ENCODE peak calls at places on chromosomes 5 and 9, in four cellular contexts. D, C, R and P are unnamed samples.
A peak's percentile ranks its signal among the peaks of the same experiment; 100 is the strongest.

GRCh38 chr5:149002053-149002452 is 60.8 kb downstream of the SH3TC2 start:
- DNase-seq in R (no peak), C (no peak), D (peak; percentile 99), P (no peak)

GRCh38 chr5:154388842-154389241 is 57.0 kb upstream of the SAP30L start:
- DNase-seq in C (no peak), R (no peak), D (no peak), P (no peak)

GRCh38 chr9:16884952-16885513 is 14.6 kb upstream of the BNC2 start:
- DNase-seq in C (no peak), R (no peak), D (no peak), P (peak; percentile 16)

GRCh38 chr5:101860563-101860962 is 435.5 kb downstream of the SLCO4C1 start:
- DNase-seq in D (no peak), C (no peak), R (no peak), P (no peak)

GRCh38 chr5:172881691-172882370 is 47.8 kb downstream of the ERGIC1 start:
- DNase-seq in R (no peak), C (no peak), D (peak; percentile 92), P (peak; percentile 87)

GRCh38 chr5:2863133-2863532 is 111.7 kb upstream of the IRX2 start:
- DNase-seq in C (no peak), R (no peak), D (no peak), P (no peak)

GRCh38 chr5:56025303-56025885 is 30.6 kb upstream of the IL6ST start:
- DNase-seq in D (no peak), R (no peak), C (no peak), P (no peak)

GRCh38 chr9:33165263-33166151 is 1.6 kb downstream of the B4GALT1 start:
- DNase-seq in R (no peak), C (peak; percentile 48), D (no peak), P (peak; percentile 76)

GRCh38 chr5:90783460-90784333 is 225.1 kb downstream of the ADGRV1 start:
- DNase-seq in C (peak; percentile 52), D (peak; percentile 64), R (peak; percentile 24), P (peak; percentile 67)

GRCh38 chr9:93663877-93664548 is 87.6 kb downstream of the PHF2 start:
- DNase-seq in R (no peak), C (no peak), D (no peak), P (no peak)

GRCh38 chr5:39138182-39138487 is 63.9 kb upstream of the RICTOR start:
- DNase-seq in D (no peak), R (no peak), C (no peak), P (no peak)

DNA sequence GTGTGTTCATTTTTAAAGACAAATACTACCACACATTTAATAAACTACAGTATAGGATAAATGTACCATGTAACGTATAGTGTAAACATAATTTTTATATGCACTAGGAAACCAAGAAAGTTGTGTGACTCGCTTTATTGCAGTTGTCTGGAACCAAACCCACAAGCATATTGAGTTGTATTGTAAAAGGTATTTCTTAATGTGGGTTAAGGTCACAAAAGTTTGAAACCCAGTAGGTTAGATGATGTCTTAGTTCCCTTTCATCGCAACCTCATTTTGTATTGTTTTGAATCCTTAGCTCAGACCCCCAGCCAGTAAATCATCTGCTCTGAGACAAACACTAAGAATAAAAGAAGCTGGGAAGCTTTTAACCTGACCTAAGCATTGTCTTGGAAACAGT is 79.0 kb downstream of the TRIO start:
- DNase-seq in D (no peak), C (no peak), R (no peak), P (no peak)
- H3K4me1 ChIP-seq in D (peaks cover 27% of the 10 kb centered on the region), C (no peaks in the 10 kb centered on the region), R (peaks cover 30% of the 10 kb centered on the region), P (peaks cover 59% of the 10 kb centered on the region)

GRCh38 chr9:38036359-38037084 is 32.5 kb downstream of the SHB start:
- DNase-seq in D (peak; percentile 63), R (peak; percentile 65), C (no peak), P (peak; percentile 71)

GRCh38 chr9:38039090-38039906 is 29.7 kb downstream of the SHB start:
- DNase-seq in D (peak; percentile 72), R (no peak), C (no peak), P (no peak)

GRCh38 chr9:38035873-38036272 is 33.2 kb downstream of the SHB start:
- DNase-seq in C (no peak), R (no peak), D (peak; percentile 48), P (peak; percentile 65)

GRCh38 chr9:38038307-38039089 is 30.5 kb downstream of the SHB start:
- DNase-seq in D (no peak), R (no peak), C (no peak), P (no peak)

DNA sequence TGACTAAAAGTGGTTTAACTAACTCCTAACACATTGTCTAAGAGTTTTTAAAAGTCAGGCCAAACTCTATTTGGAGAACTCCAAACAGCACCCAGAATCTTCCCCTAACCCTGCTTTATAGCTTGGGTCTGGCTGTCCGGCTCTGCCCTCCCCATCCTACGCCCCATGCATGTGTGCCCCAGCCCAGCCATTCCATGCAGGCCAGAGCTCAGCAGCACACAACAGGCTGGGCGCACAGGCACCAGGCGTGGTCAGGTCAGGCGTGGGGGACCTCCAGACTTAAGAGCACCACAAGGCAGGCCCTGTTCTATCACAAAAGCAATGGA is 31.1 kb downstream of the SHB start:
- DNase-seq in R (no peak), D (no peak), C (no peak), P (no peak)
- H3K4me1 ChIP-seq in R (peaks cover 44% of the 10 kb centered on the region), D (peaks cover 53% of the 10 kb centered on the region), C (no peaks in the 10 kb centered on the region), P (peaks cover 15% of the 10 kb centered on the region)

DNA sequence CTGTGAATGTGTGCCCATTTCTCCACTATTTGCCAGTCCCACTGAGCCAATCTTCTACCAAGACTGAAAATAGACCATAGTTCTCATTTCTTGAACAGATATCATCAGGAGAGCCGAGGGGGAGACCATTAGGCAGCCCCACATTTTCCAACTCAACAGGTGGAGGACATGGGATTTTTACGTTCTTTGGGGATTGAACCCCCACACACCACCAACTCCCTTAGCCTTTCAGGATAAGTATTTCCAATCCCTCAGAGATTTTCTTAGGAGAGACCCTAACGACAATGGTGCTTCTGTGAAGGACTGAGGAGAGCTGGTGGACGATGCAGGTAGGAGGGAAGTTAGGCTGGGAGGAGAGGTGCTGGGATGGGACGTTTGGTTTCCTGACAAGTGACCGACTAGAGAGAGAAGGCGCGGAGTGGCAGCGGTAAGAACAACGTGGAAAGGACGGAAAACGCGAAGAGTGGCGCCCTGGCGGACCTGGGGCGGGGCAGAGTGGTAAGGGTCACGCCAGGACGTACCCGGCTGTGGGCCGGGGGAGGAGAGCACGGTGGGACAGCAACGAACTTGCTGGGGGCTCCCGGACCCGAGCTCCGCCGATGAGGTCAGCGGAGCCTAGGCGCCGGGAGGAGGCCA is 681 bp upstream of the CHSY3 start:
- DNase-seq in R (no peak), C (no peak), D (no peak), P (no peak)
- H3K4me1 ChIP-seq in R (peaks cover 5% of the 10 kb centered on the region), C (peaks cover 5% of the 10 kb centered on the region), D (peaks cover 18% of the 10 kb centered on the region), P (peaks cover 11% of the 10 kb centered on the region)

DNA sequence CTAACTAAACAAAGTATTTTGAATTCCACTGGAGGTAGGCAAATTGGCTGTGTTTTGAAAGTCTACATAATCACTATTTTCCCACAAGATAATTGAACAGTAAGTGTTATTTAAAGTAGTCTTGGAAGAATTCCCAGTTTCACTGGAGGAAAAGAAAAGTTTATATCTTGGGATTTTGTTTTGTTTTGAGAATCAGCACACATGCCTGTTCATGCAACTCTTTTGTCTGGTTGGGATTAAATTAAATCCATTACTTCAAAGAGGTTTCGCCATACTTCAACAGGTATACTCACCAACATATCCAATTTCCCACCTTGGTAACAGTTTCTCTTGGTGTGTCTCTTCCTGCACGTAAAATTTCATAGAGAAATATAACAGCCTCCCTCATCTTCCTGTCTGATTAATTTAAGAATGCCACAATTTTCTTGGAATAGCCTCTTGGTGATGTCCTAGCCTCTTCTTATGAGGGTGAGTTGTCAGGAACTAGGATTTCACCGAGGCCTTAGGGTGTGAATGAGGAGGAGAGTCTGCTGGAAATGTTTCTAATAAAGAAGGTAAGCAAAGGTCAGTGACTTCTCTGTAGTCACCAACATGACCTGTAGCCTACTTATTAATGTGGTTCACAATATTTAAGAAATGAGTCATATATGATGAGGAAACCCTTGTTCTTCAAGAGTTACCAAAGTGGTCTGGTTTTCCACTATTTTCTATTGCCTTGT is 48.1 kb downstream of the ITGA2 start:
- DNase-seq in D (no peak), R (no peak), C (no peak), P (no peak)
- H3K4me1 ChIP-seq in D (peaks cover 46% of the 10 kb centered on the region), R (no peaks in the 10 kb centered on the region), C (peaks cover 4% of the 10 kb centered on the region), P (peaks cover 13% of the 10 kb centered on the region)

DNA sequence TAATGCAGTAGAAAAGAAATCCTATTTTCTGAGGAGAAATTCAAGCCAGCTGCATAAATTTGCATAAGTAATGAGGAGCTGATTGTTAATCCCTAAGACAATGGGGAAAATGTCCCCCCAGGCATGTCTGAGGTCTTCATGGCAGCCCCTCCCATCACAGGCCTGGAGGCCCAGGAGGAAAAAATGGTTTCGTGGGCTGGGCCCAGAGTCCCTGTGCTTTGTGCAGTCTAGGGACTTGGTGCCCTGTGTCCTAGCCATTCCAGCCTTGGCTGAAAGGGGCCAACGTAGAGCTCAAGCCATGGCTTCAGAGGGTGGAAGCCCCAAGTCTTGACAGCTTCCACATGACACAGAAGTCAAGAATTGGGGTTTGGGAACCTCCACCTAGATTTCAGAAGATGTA is 357.5 kb downstream of the SPATA31D1 start:
- DNase-seq in R (no peak), C (no peak), D (no peak), P (no peak)
- H3K4me1 ChIP-seq in R (no peaks in the 10 kb centered on the region), C (no peaks in the 10 kb centered on the region), D (no peaks in the 10 kb centered on the region), P (no peaks in the 10 kb centered on the region)